ENCODE peak calls at places on chromosome 1, in nine cellular contexts. Z, V, A, O, Q, R, C, T and Y are unnamed samples.

GRCh38 chr1:200483491-200484143 is 73.8 kb upstream of the ZNF281 start:
- DNase-seq in Z (no peak), V (no peak), A (no peak), O (peak; percentile 95), Q (no peak), R (peak; percentile 21), C (peak; percentile 20), T (no peak), Y (peak; percentile 22)

GRCh38 chr1:180188103-180188506 is 33.4 kb downstream of the QSOX1 start:
- DNase-seq in Z (peak; percentile 37), V (no peak), A (no peak), O (no peak), Q (no peak), R (no peak), C (peak; percentile 52), T (no peak), Y (no peak)

GRCh38 chr1:205576011-205576410 is 55.8 kb downstream of the ELK4 start:
- DNase-seq in Z (no peak), V (no peak), A (no peak), O (no peak), Q (no peak), R (no peak), C (no peak), T (no peak), Y (no peak)

GRCh38 chr1:170556910-170557309 is 24.9 kb downstream of the GORAB start:
- DNase-seq in Z (no peak), V (no peak), A (no peak), O (no peak), Q (no peak), R (no peak), C (no peak), T (no peak), Y (no peak)

GRCh38 chr1:196361112-196361714 is 247.0 kb downstream of the KCNT2 start:
- DNase-seq in Z (no peak), V (no peak), A (no peak), O (peak; percentile 95), Q (no peak), R (no peak), C (no peak), T (no peak), Y (no peak)

GRCh38 chr1:61139324-61140055 is 57.1 kb downstream of the NFIA start:
- DNase-seq in Z (no peak), V (peak; percentile 33), A (no peak), O (peak; percentile 68), Q (no peak), R (no peak), C (peak; percentile 75), T (no peak), Y (no peak)

GRCh38 chr1:66373072-66373685 is 160.8 kb upstream of the SGIP1 start:
- DNase-seq in Z (no peak), V (no peak), A (no peak), O (no peak), Q (no peak), R (no peak), C (no peak), T (no peak), Y (no peak)

GRCh38 chr1:28173980-28174297 is 2.6 kb downstream of the PTAFR start:
- DNase-seq in Z (no peak), V (no peak), A (no peak), O (no peak), Q (no peak), R (no peak), C (no peak), T (no peak), Y (no peak)

GRCh38 chr1:234069760-234070159 is 165.3 kb downstream of the SLC35F3 start:
- DNase-seq in Z (no peak), V (no peak), A (no peak), O (no peak), Q (no peak), R (no peak), C (no peak), T (no peak), Y (no peak)

GRCh38 chr1:27124405-27124804 is 30.5 kb downstream of the SLC9A1 start:
- DNase-seq in Z (no peak), V (no peak), A (no peak), O (no peak), Q (no peak), R (no peak), C (no peak), T (no peak), Y (no peak)